ENCODE peak calls at places on chromosome 11, in ten cellular contexts. G is mucosa of descending colon, J is fibroblast of villous mesenchyme, T is Caco-2, N is HFFc6, C is WTC11, B is lower lobe of right lung, Z is mesothelial cell of epicardium, L is tibial artery, F is mammary epithelial cell. V is an unnamed sample.
A peak's percentile ranks its signal among the peaks of the same experiment; 100 is the strongest.

GRCh38 chr11:108559340-108559739 is 34.2 kb downstream of the EXPH5 start:
- DNase-seq in J (peak; percentile 91), F (peak; percentile 69), N (peak; percentile 28), T (no peak), B (no peak), Z (no peak), G (no peak), C (no peak), L (no peak), V (no peak)

GRCh38 chr11:2827256-2827655 is 58.3 kb downstream of the CDKN1C start:
- DNase-seq in L (peak; percentile 81), T (no peak), Z (no peak), N (peak; percentile 9), G (peak; percentile 27), F (no peak), B (peak; percentile 19), J (no peak), C (no peak), V (no peak)

GRCh38 chr11:126596474-126596873 is 241.0 kb downstream of the ST3GAL4 start:
- DNase-seq in C (no peak), T (no peak), F (no peak), J (no peak), B (no peak), L (no peak), G (no peak), N (no peak), Z (no peak), V (no peak)

GRCh38 chr11:76094729-76095128 is 111.6 kb downstream of the WNT11 start:
- DNase-seq in T (no peak), N (no peak), F (no peak), C (no peak), Z (no peak), J (no peak), G (no peak), L (no peak), B (no peak), V (no peak)

GRCh38 chr11:62931501-62932278 is 10.5 kb upstream of the CHRM1 start:
- DNase-seq in Z (no peak), T (no peak), C (no peak), J (no peak), F (peak; percentile 26), N (no peak), B (no peak), G (no peak), L (no peak), V (no peak)

GRCh38 chr11:77151804-77152513 is 23.9 kb downstream of the MYO7A start:
- DNase-seq in L (no peak), F (peak; percentile 8), B (peak; percentile 44), C (no peak), G (peak; percentile 63), J (peak; percentile 22), N (no peak), Z (no peak), T (no peak), V (no peak)

GRCh38 chr11:102410382-102410784 is 42.2 kb downstream of the TMEM123 start:
- DNase-seq in B (no peak), C (no peak), L (no peak), N (no peak), T (peak; percentile 33), J (peak; percentile 80), F (no peak), Z (no peak), G (no peak), V (no peak)

GRCh38 chr11:61777234-61778090 is 14.9 kb downstream of the TMEM258 start:
- DNase-seq in C (peak; percentile 83), F (peak; percentile 22), J (no peak), N (no peak), Z (no peak), G (peak; percentile 65), B (no peak), T (no peak), L (no peak), V (no peak)

GRCh38 chr11:77473001-77473800 is 693 bp downstream of the PAK1 start:
- DNase-seq in N (no peak), L (peak; percentile 70), J (no peak), T (peak; percentile 80), G (peak; percentile 75), B (peak; percentile 71), Z (peak; percentile 51), F (peak; percentile 50), C (peak; percentile 73), V (peak; percentile 69)

GRCh38 chr11:59178401-59178800 is 6.5 kb downstream of the DTX4 start:
- DNase-seq in L (no peak), N (no peak), G (no peak), C (no peak), F (no peak), J (no peak), T (no peak), B (no peak), Z (no peak), V (no peak)

GRCh38 chr11:59560702-59561469 is 49.5 kb downstream of the OR4D9 start:
- DNase-seq in J (peak; percentile 83), G (peak; percentile 92), B (peak; percentile 89), F (peak; percentile 88), L (peak; percentile 94), Z (peak; percentile 74), N (peak; percentile 68), C (peak; percentile 83), T (peak; percentile 88), V (peak; percentile 86)

GRCh38 chr11:72676874-72677341 is 2.7 kb upstream of the PDE2A start:
- DNase-seq in B (peak; percentile 77), Z (peak; percentile 78), F (peak; percentile 32), J (peak; percentile 49), N (peak; percentile 10), G (no peak), L (no peak), C (peak; percentile 94), T (peak; percentile 96), V (peak; percentile 50)

GRCh38 chr11:69513196-69513595 is 31.7 kb downstream of the LINC01488 start:
- DNase-seq in B (peak; percentile 35), L (no peak), J (no peak), G (no peak), C (no peak), F (no peak), N (no peak), Z (no peak), T (no peak), V (no peak)

GRCh38 chr11:79147731-79148130 is 293.1 kb downstream of the TENM4 start:
- DNase-seq in C (no peak), B (no peak), F (no peak), T (no peak), Z (no peak), N (no peak), J (no peak), G (no peak), L (no peak), V (no peak)

GRCh38 chr11:35178862-35179261 is 39.9 kb downstream of the CD44 start:
- DNase-seq in T (no peak), F (peak; percentile 76), C (no peak), J (no peak), Z (no peak), G (no peak), N (no peak), L (no peak), B (no peak), V (no peak)

GRCh38 chr11:126628790-126629621 is 273.5 kb downstream of the ST3GAL4 start:
- DNase-seq in J (peak; percentile 36), F (no peak), Z (no peak), C (no peak), N (peak; percentile 83), L (no peak), B (no peak), T (no peak), G (no peak), V (peak; percentile 32)

GRCh38 chr11:94107363-94107762 is 21.3 kb upstream of the PANX1 start:
- DNase-seq in B (no peak), Z (no peak), F (no peak), G (no peak), T (no peak), N (no peak), C (no peak), J (no peak), L (no peak), V (no peak)
- TF ChIP-seq CTCF in B (no peak), Z (no peak), F (peak; percentile 51), G (no peak), T (peak; percentile 24), N (peak; percentile 67), C (no peak), J (no peak), L (no peak), V (no peak)

DNA sequence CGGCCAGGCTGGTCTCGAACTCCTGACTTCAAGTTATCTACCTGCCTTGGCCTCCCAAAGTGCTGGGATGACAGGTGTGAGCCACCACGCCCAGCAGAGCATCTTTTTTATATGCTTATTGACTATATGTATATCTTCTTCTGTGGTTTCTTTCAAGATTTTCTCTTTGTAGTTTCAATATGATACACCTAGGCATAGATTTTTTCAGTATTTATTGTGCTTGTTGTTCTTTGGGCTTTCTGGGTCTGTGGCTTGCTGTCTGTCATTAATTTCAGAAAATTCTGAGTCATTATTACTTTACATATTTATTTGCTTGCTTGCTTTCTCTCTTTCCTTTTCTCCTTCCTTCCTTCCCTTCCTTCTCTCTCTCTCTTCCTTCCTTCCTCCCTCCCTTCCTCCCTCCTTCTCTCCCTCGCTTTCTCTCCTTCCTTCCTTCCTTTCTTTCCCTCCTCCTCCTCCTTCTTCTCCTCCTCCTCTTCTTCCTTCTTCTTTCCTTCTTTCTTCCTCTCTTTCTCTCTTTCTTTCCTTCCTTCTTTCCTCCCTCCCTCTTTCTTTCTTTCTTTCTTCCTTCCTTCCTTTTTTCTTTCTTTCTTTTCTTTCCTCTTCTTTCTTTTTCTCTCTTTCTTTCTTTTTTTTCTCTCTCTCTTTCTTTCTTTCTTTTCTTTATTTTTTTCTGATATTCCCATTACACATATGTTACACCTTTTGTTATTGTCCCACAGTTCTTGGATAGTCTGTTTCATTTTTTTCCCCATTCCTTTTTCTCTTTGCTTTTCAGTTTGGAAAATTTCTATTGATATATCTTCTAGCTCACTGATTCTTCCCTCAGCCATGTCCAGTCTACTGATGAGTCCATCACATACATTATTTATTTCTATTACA is 10.9 kb upstream of the DCHS1 start:
- DNase-seq in F (no peak), N (no peak), J (no peak), G (no peak), B (no peak), C (no peak), Z (no peak), T (no peak), L (no peak), V (no peak)
- TF ChIP-seq CTCF in F (no peak), N (no peak), J (no peak), G (no peak), B (no peak), C (no peak), Z (no peak), T (no peak), L (no peak), V (no peak)

DNA sequence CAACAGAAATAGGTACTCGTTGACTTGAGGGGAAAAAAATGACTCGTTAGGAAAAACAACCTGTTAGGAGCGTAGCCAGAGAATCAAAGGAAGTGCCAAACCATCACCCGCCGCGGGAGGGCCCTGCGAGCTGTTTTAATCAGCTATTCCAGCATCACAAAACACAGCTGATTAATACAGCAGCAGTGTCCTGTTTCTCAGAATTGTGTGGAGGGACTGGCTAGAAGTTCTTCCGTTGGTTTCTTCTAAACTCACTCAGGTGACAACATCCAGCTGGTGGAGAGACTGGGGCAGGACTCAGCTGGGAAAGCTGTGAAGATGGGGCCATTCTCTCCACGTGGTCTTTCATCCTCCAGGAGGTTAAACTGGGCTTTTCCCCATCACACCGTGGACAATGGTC is 28.0 kb downstream of the HSPA8 start:
- DNase-seq in N (no peak), T (no peak), Z (no peak), F (no peak), C (no peak), G (no peak), J (no peak), L (no peak), B (no peak), V (no peak)
- TF ChIP-seq CTCF in N (peak; percentile 30), T (no peak), Z (no peak), F (no peak), C (no peak), G (no peak), J (peak; percentile 44), L (no peak), B (no peak), V (no peak)

GRCh38 chr11:45405916-45406670 is 120.0 kb upstream of the SYT13 start:
- DNase-seq in L (no peak), B (no peak), Z (no peak), T (no peak), J (peak; percentile 10), C (no peak), N (peak; percentile 24), G (no peak), F (no peak), V (no peak)
- TF ChIP-seq CTCF in L (peak; percentile 50), B (peak; percentile 34), Z (peak; percentile 51), T (peak; percentile 41), J (peak; percentile 29), C (peak; percentile 29), N (peak; percentile 81), G (no peak), F (peak; percentile 58), V (peak; percentile 50)

V was measured in glutamatergic neuron.